ENCODE peak calls at places on chromosomes 6 and 20, in four cellular contexts. Z is body of pancreas, Y is PC-3, P is psoas muscle. V is an unnamed sample.

GRCh38 chr6:166258854-166259276 is 49.3 kb downstream of the PRR18 start:
- ATAC-seq in Z (no peak), Y (no peak), P (no peak), V (peak; percentile 54)

GRCh38 chr6:37256692-37257319 is 766 bp upstream of the TBC1D22B start:
- ATAC-seq in Z (no peak), Y (peak; percentile 1), P (peak; percentile 44), V (peak; percentile 52)

GRCh38 chr6:68087399-68088133 is 547.5 kb upstream of the ADGRB3 start:
- ATAC-seq in Z (no peak), Y (no peak), P (no peak), V (no peak)

GRCh38 chr6:25555188-25555587 is 96.8 kb upstream of the SCGN start:
- ATAC-seq in Z (no peak), Y (no peak), P (no peak), V (no peak)

GRCh38 chr6:154649723-154650122 is 83.5 kb upstream of the SCAF8 start:
- ATAC-seq in Z (peak; percentile 74), Y (no peak), P (no peak), V (no peak)

GRCh38 chr6:139962663-139963314 is 588.3 kb upstream of the CITED2 start:
- ATAC-seq in Z (no peak), Y (no peak), P (no peak), V (no peak)

GRCh38 chr6:138521800-138522199 is 22.5 kb upstream of the NHSL1 start:
- ATAC-seq in Z (no peak), Y (no peak), P (no peak), V (no peak)

GRCh38 chr6:87736809-87737540 is 34.9 kb upstream of the AKIRIN2 start:
- ATAC-seq in Z (no peak), Y (no peak), P (no peak), V (no peak)

GRCh38 chr20:58196402-58197184 is 31.9 kb downstream of the ANKRD60 start:
- ATAC-seq in Z (no peak), Y (no peak), P (no peak), V (no peak)

GRCh38 chr6:138817799-138818198 is 21.9 kb downstream of the ECT2L start:
- ATAC-seq in Z (peak; percentile 93), Y (peak; percentile 88), P (no peak), V (no peak)

GRCh38 chr6:24340998-24341934 is 16.6 kb downstream of the DCDC2 start:
- ATAC-seq in Z (peak; percentile 94), Y (peak; percentile 97), P (no peak), V (no peak)

GRCh38 chr20:10079964-10080363 is 45.2 kb downstream of the ANKEF1 start:
- ATAC-seq in Z (peak; percentile 49), Y (no peak), P (no peak), V (no peak)

GRCh38 chr6:61168878-61169277 is 1117.1 kb downstream of the KHDRBS2 start:
- ATAC-seq in Z (no peak), Y (no peak), P (no peak), V (no peak)

GRCh38 chr20:35055445-35056276 is 36.9 kb downstream of the TRPC4AP start:
- ATAC-seq in Z (no peak), Y (no peak), P (no peak), V (no peak)

GRCh38 chr6:108589244-108589730 is 28.6 kb downstream of the FOXO3 start:
- ATAC-seq in Z (peak; percentile 89), Y (peak; percentile 58), P (peak; percentile 77), V (peak; percentile 89)

GRCh38 chr6:3797231-3798200 is 46.0 kb upstream of the PXDC1 start:
- ATAC-seq in Z (peak; percentile 74), Y (peak; percentile 78), P (no peak), V (no peak)

GRCh38 chr6:1014431-1014807 is 297.5 kb upstream of the FOXQ1 start:
- ATAC-seq in Z (no peak), Y (no peak), P (no peak), V (no peak)

GRCh38 chr6:137497722-137498463 is 3.7 kb upstream of the OLIG3 start:
- ATAC-seq in Z (peak; percentile 33), Y (no peak), P (peak; percentile 35), V (peak; percentile 32)

GRCh38 chr6:106117579-106117978 is 31.4 kb downstream of the PRDM1 start:
- ATAC-seq in Z (no peak), Y (no peak), P (no peak), V (no peak)

GRCh38 chr6:36229223-36229622 is 32.7 kb downstream of the BRPF3 start:
- ATAC-seq in Z (no peak), Y (no peak), P (no peak), V (no peak)

DNA sequence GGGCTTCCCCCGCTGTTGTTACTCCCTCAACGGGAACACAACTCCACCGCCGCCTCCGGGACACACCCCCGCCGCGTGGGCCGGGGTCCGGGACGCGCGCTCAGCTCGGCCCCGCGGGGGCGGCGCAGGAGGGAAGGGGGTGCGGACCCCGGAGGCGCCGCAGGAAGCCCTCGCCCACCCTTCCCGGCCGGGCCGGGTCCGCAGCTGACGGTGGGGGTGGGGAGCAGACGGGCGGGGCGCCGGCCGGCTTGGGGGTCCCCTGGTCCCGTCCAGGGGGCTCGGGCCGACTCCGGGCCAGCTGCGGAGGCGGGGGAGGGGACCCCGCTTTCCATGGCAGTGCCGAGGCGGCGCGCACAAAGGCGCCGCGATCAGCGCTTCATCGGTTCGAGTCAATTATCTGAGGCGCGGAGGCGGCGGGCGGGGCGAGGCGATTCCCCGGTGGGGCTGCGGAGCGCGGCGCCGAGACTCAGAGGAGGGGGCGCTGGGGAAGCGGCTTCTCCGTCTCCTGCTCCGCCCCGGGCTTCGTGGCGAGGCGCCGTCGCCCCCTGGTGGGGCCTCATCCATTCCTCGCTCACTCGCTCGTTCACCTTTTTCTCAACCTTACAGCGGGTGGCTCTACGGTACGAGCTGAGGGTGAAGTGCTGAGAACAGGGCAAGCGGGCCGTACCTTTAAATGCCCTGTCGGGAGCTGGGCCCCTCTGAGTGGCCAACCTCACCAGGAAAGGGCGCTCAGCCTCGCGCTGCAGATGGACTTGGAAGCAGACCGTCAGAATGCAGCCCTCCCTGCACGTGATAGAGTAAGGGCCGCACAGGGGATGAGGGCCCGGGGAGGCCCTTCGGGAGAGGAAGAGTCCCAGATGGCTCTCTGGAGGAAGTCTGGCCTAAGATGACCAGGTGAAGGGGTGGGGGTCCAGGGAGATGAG is 40.0 kb downstream of the SLC52A3 start:
- ATAC-seq in Z (peak; percentile 60), Y (peak; percentile 94), P (peak; percentile 78), V (no peak)
- TF ChIP-seq CTCF in Z (peak; percentile 52), Y (peak; percentile 79), P (peak; percentile 69), V (no peak)

GRCh38 chr6:51813904-51814303 is 273.5 kb downstream of the PKHD1 start:
- ATAC-seq in Z (no peak), Y (no peak), P (no peak), V (no peak)
- H3K4me3 ChIP-seq in Z (no peak overlapping the region), Y (no peak overlapping the region), P (no peak overlapping the region), V (no peak overlapping the region)

GRCh38 chr20:38810926-38811325 is 5.4 kb downstream of the PPP1R16B start:
- ATAC-seq in Z (no peak), Y (no peak), P (no peak), V (no peak)

GRCh38 chr20:38809942-38810341 is 4.4 kb downstream of the PPP1R16B start:
- ATAC-seq in Z (no peak), Y (no peak), P (no peak), V (no peak)

GRCh38 chr20:38812915-38813573 is 7.5 kb downstream of the PPP1R16B start:
- ATAC-seq in Z (no peak), Y (no peak), P (no peak), V (no peak)

GRCh38 chr20:38811769-38812168 is 6.3 kb downstream of the PPP1R16B start:
- ATAC-seq in Z (no peak), Y (no peak), P (no peak), V (no peak)

GRCh38 chr20:38812182-38812581 is 6.7 kb downstream of the PPP1R16B start:
- ATAC-seq in Z (no peak), Y (no peak), P (no peak), V (peak; percentile 19)
- H3K4me1 ChIP-seq in Z (no peaks in the 10 kb centered on the region), Y (no peaks in the 10 kb centered on the region), P (no peaks in the 10 kb centered on the region), V (no peaks in the 10 kb centered on the region)

DNA sequence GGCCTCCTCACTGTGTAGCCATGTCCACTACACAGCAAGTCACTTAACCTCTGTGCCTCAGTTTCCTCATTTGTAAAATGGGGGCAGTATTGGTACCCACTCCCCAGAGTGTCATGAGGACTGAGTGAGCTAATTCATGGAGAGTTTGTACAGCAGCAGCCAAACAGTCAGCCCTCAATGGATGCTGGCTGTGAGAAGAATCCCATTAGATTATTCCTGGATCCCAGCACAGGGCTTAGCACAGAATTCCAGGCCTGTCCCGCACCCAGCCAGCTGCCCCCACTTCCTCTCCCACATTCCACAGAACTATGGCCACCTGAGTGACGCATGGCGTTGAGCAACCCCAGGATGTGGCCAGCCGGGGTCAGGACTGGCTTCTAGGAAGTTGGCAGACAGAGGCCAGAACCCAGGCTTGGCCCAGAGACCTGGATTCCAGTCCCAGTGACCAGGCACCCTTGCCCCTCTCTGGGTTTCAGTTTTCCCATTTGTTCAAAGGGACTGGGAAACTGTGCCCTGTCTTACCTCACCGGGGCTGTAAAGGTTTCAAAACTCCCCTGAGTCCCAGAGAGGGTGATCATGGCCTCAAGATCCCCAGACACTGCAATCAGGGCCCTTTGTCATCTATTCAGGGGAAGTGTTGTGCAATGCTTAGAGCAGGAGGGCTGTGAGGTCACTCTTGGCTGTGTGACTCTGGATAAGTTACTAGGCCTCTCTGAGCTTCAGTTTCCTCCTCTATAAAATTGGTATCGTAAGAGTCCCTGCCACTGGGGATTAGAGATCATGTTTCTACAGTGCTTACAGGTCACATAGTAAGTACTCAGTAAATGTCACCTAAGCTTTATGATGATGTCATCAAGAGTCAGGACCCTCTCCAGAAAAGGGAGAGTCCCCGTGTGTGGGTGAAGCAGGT is 3.0 kb upstream of the TGM2 start:
- ATAC-seq in Z (peak; percentile 24), Y (peak; percentile 62), P (peak; percentile 76), V (peak; percentile 79)
- TF ChIP-seq CTCF in Z (no peak), Y (no peak), P (no peak), V (no peak)

GRCh38 chr6:160035241-160035640 is 66.4 kb downstream of the IGF2R start:
- ATAC-seq in Z (no peak), Y (no peak), P (no peak), V (no peak)

GRCh38 chr6:160030103-160030502 is 61.2 kb downstream of the IGF2R start:
- ATAC-seq in Z (peak; percentile 91), Y (peak; percentile 85), P (peak; percentile 92), V (peak; percentile 93)

GRCh38 chr6:160031442-160031841 is 62.6 kb downstream of the IGF2R start:
- ATAC-seq in Z (no peak), Y (no peak), P (no peak), V (no peak)

GRCh38 chr6:160034346-160034930 is 65.6 kb downstream of the IGF2R start:
- ATAC-seq in Z (no peak), Y (no peak), P (no peak), V (no peak)

GRCh38 chr6:160032538-160032937 is 63.7 kb downstream of the IGF2R start:
- ATAC-seq in Z (no peak), Y (no peak), P (no peak), V (no peak)
- H3K4me3 ChIP-seq in Z (no peak overlapping the region), Y (no peak overlapping the region), P (no peak overlapping the region), V (no peak overlapping the region)

GRCh38 chr6:125794342-125795137 is 3.8 kb downstream of the NCOA7 start:
- ATAC-seq in Z (no peak), Y (no peak), P (no peak), V (no peak)

GRCh38 chr6:125797120-125797933 is 6.6 kb downstream of the NCOA7 start:
- ATAC-seq in Z (no peak), Y (no peak), P (no peak), V (no peak)

GRCh38 chr6:125795301-125795700 is 4.5 kb downstream of the NCOA7 start:
- ATAC-seq in Z (no peak), Y (no peak), P (no peak), V (no peak)

GRCh38 chr6:125798734-125799510 is 8.2 kb downstream of the NCOA7 start:
- ATAC-seq in Z (no peak), Y (no peak), P (no peak), V (no peak)

GRCh38 chr6:125797934-125798444 is 7.2 kb downstream of the NCOA7 start:
- ATAC-seq in Z (no peak), Y (peak; percentile 47), P (no peak), V (no peak)
- H3K4me1 ChIP-seq in Z (no peaks in the 10 kb centered on the region), Y (peaks cover 48% of the 10 kb centered on the region), P (peaks cover 5% of the 10 kb centered on the region), V (no peaks in the 10 kb centered on the region)